ENCODE peak calls at places on chromosome 15, in seven cellular contexts. Z is NCI-H1105, G is OCI-LY7, S is mammary epithelial cell, R is fibroblast of mammary gland, A is endothelial cell, Q is cerebellum. X is an unnamed sample.

GRCh38 chr15:60941448-60941847 is 287.7 kb downstream of the RORA start:
- DNase-seq in R (peak; percentile 91), A (no peak), G (no peak), Z (no peak), S (peak; percentile 87), Q (no peak), X (no peak)

GRCh38 chr15:66760968-66761722 is 59.1 kb downstream of the SMAD6 start:
- DNase-seq in A (peak; percentile 16), S (no peak), Z (no peak), R (no peak), Q (no peak), G (no peak), X (no peak)

GRCh38 chr15:68910341-68910740 is 20.0 kb upstream of the SPESP1 start:
- DNase-seq in S (no peak), A (no peak), G (no peak), R (no peak), Z (no peak), Q (no peak), X (no peak)

GRCh38 chr15:51982770-51983103 is 11.2 kb upstream of the LEO1 start:
- DNase-seq in Q (no peak), G (no peak), Z (no peak), S (no peak), R (no peak), A (no peak), X (no peak)

GRCh38 chr15:64010719-64011118 is 35.6 kb downstream of the DAPK2 start:
- DNase-seq in R (peak; percentile 81), Q (no peak), G (peak; percentile 94), Z (no peak), S (peak; percentile 95), A (no peak), X (peak; percentile 78)

GRCh38 chr15:82045179-82045891 is 483 bp downstream of the MEX3B start:
- DNase-seq in Q (peak; percentile 52), R (peak; percentile 25), G (peak; percentile 29), S (peak; percentile 46), Z (no peak), A (peak; percentile 55), X (peak; percentile 64)

GRCh38 chr15:98154863-98155262 is 194.4 kb downstream of the ARRDC4 start:
- DNase-seq in A (no peak), Q (no peak), Z (no peak), S (peak; percentile 96), G (no peak), R (peak; percentile 84), X (no peak)

GRCh38 chr15:95561463-95561862 is 769.0 kb upstream of the NR2F2 start:
- DNase-seq in A (no peak), G (no peak), Z (no peak), S (no peak), Q (no peak), R (no peak), X (no peak)

GRCh38 chr15:70094690-70095311 is 2.9 kb downstream of the TLE3 start:
- DNase-seq in Q (no peak), A (no peak), Z (no peak), S (no peak), G (no peak), R (no peak), X (no peak)

GRCh38 chr15:92012368-92012629 is 158.8 kb downstream of the SLCO3A1 start:
- DNase-seq in G (no peak), A (no peak), R (peak; percentile 19), Z (no peak), Q (no peak), S (peak; percentile 36), X (no peak)

GRCh38 chr15:51065781-51066180 is 28.9 kb downstream of the TNFAIP8L3 start:
- DNase-seq in Q (no peak), S (no peak), G (no peak), R (no peak), Z (no peak), A (no peak), X (no peak)

GRCh38 chr15:96243701-96244100 is 86.8 kb upstream of the NR2F2 start:
- DNase-seq in A (no peak), S (no peak), R (peak; percentile 42), Q (no peak), G (no peak), Z (no peak), X (no peak)

GRCh38 chr15:60392986-60393811 is 4.6 kb downstream of the ANXA2 start:
- DNase-seq in Z (no peak), Q (no peak), R (peak; percentile 100), G (no peak), A (no peak), S (peak; percentile 100), X (peak; percentile 90)

GRCh38 chr15:98506172-98506571 is 142.2 kb upstream of the IGF1R start:
- DNase-seq in S (no peak), R (no peak), A (no peak), Q (no peak), G (no peak), Z (no peak), X (no peak)

GRCh38 chr15:93042691-93043378 is 46.2 kb downstream of the RGMA start:
- DNase-seq in S (no peak), R (no peak), G (no peak), Z (no peak), A (no peak), Q (no peak), X (no peak)

GRCh38 chr15:100043069-100043641 is 298.6 kb downstream of the ADAMTS17 start:
- DNase-seq in A (no peak), G (no peak), S (peak; percentile 75), Z (no peak), R (peak; percentile 59), Q (no peak), X (no peak)

GRCh38 chr15:99976811-99977271 is 243.6 kb upstream of the LYSMD4 start:
- DNase-seq in G (no peak), Z (no peak), R (peak; percentile 11), S (peak; percentile 64), A (no peak), Q (no peak), X (no peak)

GRCh38 chr15:62063851-62064635 is 2.7 kb upstream of the C2CD4A start:
- DNase-seq in Q (no peak), Z (no peak), A (no peak), S (peak; percentile 69), G (no peak), R (no peak), X (no peak)

GRCh38 chr15:48871536-48871935 is 6.4 kb upstream of the EID1 start:
- DNase-seq in R (no peak), G (no peak), A (no peak), Z (no peak), S (no peak), Q (no peak), X (no peak)

GRCh38 chr15:89430530-89431341 is 65.6 kb downstream of the RHCG start:
- DNase-seq in G (peak; percentile 81), S (peak; percentile 60), Z (peak; percentile 60), Q (peak; percentile 88), R (peak; percentile 56), A (peak; percentile 98), X (peak; percentile 88)

GRCh38 chr15:83308671-83309070 is 24.2 kb upstream of the BNC1 start:
- DNase-seq in S (no peak), A (no peak), Q (no peak), Z (no peak), R (no peak), G (no peak), X (no peak)

GRCh38 chr15:38669160-38669505 is 104.5 kb upstream of the RASGRP1 start:
- DNase-seq in Z (no peak), S (no peak), G (no peak), A (no peak), Q (no peak), R (no peak), X (no peak)

GRCh38 chr15:63198315-63198714 is 8.9 kb downstream of the RAB8B start:
- DNase-seq in A (no peak), Q (no peak), S (no peak), R (no peak), G (no peak), Z (peak; percentile 11), X (no peak)

GRCh38 chr15:92979011-92979701 is 79.0 kb downstream of the CHD2 start:
- DNase-seq in R (peak; percentile 63), G (no peak), S (no peak), Z (no peak), A (no peak), Q (no peak), X (no peak)

GRCh38 chr15:80482686-80483085 is 78.5 kb downstream of the ARNT2 start:
- DNase-seq in Q (no peak), S (no peak), R (peak; percentile 46), A (no peak), Z (no peak), G (no peak), X (no peak)

GRCh38 chr15:100601158-100601557 is 826 bp downstream of the LINS1 start:
- DNase-seq in Q (no peak), S (peak; percentile 36), Z (no peak), G (peak; percentile 26), R (peak; percentile 37), A (peak; percentile 24), X (no peak)

GRCh38 chr15:77541421-77542181 is 91.1 kb downstream of the LINGO1 start:
- DNase-seq in Q (peak; percentile 27), Z (no peak), S (no peak), A (no peak), R (no peak), G (no peak), X (no peak)

GRCh38 chr15:80437492-80437891 is 33.3 kb downstream of the ARNT2 start:
- DNase-seq in A (no peak), S (no peak), G (no peak), R (no peak), Z (no peak), Q (no peak), X (no peak)

GRCh38 chr15:41561777-41562145 is 2.7 kb downstream of the TYRO3 start:
- DNase-seq in G (no peak), Z (no peak), R (peak; percentile 63), S (no peak), Q (peak; percentile 78), A (peak; percentile 50), X (no peak)

GRCh38 chr15:93417156-93418077 is 328.4 kb upstream of the RGMA start:
- DNase-seq in Q (no peak), Z (no peak), G (no peak), S (no peak), A (no peak), R (no peak), X (no peak)

GRCh38 chr15:99542828-99543227 is 23.0 kb upstream of the MEF2A start:
- DNase-seq in R (peak; percentile 50), G (no peak), S (no peak), Z (no peak), Q (no peak), A (no peak), X (no peak)

GRCh38 chr15:41892621-41893421 is 1.0 kb downstream of the SPTBN5 start:
- DNase-seq in A (no peak), R (no peak), Z (no peak), Q (peak; percentile 96), G (no peak), S (peak; percentile 25), X (no peak)

GRCh38 chr15:31273258-31273941 is 53.2 kb upstream of the KLF13 start:
- DNase-seq in G (no peak), R (no peak), S (no peak), Z (no peak), Q (no peak), A (no peak), X (no peak)

GRCh38 chr15:91559066-91559465 is 294.4 kb upstream of the SLCO3A1 start:
- DNase-seq in S (peak; percentile 32), G (no peak), A (no peak), Z (no peak), R (no peak), Q (no peak), X (no peak)

GRCh38 chr15:77187751-77188464 is 117.0 kb upstream of the TSPAN3 start:
- DNase-seq in G (peak; percentile 62), Q (no peak), S (peak; percentile 11), A (peak; percentile 19), Z (no peak), R (peak; percentile 68), X (peak; percentile 70)

GRCh38 chr15:66862111-66862815 is 160.2 kb downstream of the SMAD6 start:
- DNase-seq in R (peak; percentile 43), G (no peak), S (peak; percentile 26), A (no peak), Z (no peak), Q (no peak), X (no peak)

GRCh38 chr15:79724312-79724711 is 172.5 kb downstream of the MTHFS start:
- DNase-seq in Z (no peak), A (no peak), S (peak; percentile 8), R (peak; percentile 68), G (no peak), Q (no peak), X (no peak)

GRCh38 chr15:35444557-35445204 is 101.3 kb downstream of the DPH6 start:
- DNase-seq in S (peak; percentile 28), R (peak; percentile 72), Q (peak; percentile 19), A (peak; percentile 15), G (peak; percentile 38), Z (no peak), X (no peak)

X was measured in ascending aorta.